ENCODE peak calls at places on chromosome 12, in six cellular contexts. S is osteoblast, I is OCI-LY7, N is nephron progenitor cell, J is neural progenitor cell, L is endothelial cell. Y is an unnamed sample.

GRCh38 chr12:116601524-116601923 is 42.3 kb downstream of the MAP1LC3B2 start:
- DNase-seq in L (no peak), N (no peak), I (no peak), S (no peak), J (no peak), Y (no peak)

GRCh38 chr12:92561543-92561899 is 141.3 kb upstream of the PLEKHG7 start:
- DNase-seq in I (no peak), S (no peak), J (no peak), L (no peak), N (no peak), Y (peak; percentile 92)

GRCh38 chr12:96130396-96131059 is 63.6 kb upstream of the ELK3 start:
- DNase-seq in S (no peak), N (no peak), I (no peak), J (no peak), L (no peak), Y (no peak)

GRCh38 chr12:102438047-102438822 is 42.1 kb downstream of the IGF1 start:
- DNase-seq in S (no peak), N (no peak), J (peak; percentile 12), L (no peak), I (no peak), Y (peak; percentile 29)

GRCh38 chr12:60257063-60257462 is 661.2 kb downstream of the SLC16A7 start:
- DNase-seq in J (peak; percentile 21), L (no peak), S (no peak), I (no peak), N (no peak), Y (peak; percentile 68)

GRCh38 chr12:24268663-24269186 is 319.3 kb upstream of the SOX5 start:
- DNase-seq in S (no peak), L (no peak), N (no peak), J (no peak), I (no peak), Y (peak; percentile 0)

GRCh38 chr12:90126125-90126524 is 417.5 kb upstream of the ATP2B1 start:
- DNase-seq in N (no peak), I (no peak), J (no peak), L (no peak), S (no peak), Y (no peak)

GRCh38 chr12:12549426-12549825 is 13.2 kb downstream of the DUSP16 start:
- DNase-seq in S (no peak), J (no peak), I (no peak), L (no peak), N (no peak), Y (no peak)

GRCh38 chr12:14157129-14157747 is 175.8 kb upstream of the GRIN2B start:
- DNase-seq in J (no peak), N (no peak), I (peak; percentile 99), S (no peak), L (no peak), Y (no peak)

DNA sequence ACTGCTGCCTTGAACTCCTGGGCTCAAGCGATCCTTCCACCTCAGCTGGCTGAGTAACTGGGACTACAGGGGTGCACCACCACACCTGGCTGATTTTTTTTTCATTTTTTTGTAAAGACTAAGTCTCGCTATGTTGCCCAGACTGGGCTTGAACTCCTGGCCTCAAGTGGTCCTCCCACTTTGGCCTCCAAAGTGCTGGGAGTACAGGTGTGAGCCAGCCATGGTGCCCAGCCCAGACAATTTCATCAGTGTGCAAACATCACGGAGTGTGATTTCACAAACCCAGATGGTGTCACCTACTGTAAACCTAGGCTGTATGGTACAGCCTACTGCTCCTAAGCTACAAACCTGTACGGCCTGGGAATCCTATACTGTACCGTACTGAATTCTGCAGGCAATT is 6.9 kb upstream of the BCL7A start:
- DNase-seq in J (no peak), S (no peak), N (no peak), I (no peak), L (no peak), Y (no peak)
- TF ChIP-seq CTCF in J (no peak), S (no peak), N (no peak), I (no peak), L (no peak), Y (no peak)

DNA sequence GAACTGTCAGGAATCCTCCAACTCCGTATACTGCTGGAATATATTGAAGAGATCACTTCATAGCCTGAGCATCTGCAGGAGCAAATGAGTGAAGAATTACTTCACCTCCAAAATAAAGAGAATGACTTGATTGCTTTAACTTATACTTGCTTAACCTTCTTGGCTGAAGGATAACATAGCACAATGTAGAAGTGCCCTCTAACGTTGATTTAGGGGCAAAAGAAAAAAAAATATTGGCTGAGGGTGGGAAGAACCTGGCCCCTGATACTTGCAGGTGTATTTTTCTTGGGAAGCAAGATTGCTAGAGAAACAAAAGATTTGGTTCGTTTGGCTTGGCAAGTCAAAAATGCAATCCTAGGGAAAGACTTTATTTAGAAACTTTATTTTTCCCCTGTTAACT is 272.7 kb upstream of the FAR2 start:
- DNase-seq in S (no peak), N (no peak), J (no peak), L (no peak), I (no peak), Y (no peak)
- TF ChIP-seq CTCF in S (no peak), N (no peak), J (no peak), L (no peak), I (no peak), Y (no peak)

GRCh38 chr12:6960291-6961277 is 9.4 kb downstream of the PTPN6 start:
- DNase-seq in N (no peak), I (peak; percentile 68), S (no peak), J (peak; percentile 33), L (no peak), Y (peak; percentile 48)
- TF ChIP-seq CTCF in N (no peak), I (peak; percentile 37), S (peak; percentile 22), J (peak; percentile 27), L (no peak), Y (no peak)

DNA sequence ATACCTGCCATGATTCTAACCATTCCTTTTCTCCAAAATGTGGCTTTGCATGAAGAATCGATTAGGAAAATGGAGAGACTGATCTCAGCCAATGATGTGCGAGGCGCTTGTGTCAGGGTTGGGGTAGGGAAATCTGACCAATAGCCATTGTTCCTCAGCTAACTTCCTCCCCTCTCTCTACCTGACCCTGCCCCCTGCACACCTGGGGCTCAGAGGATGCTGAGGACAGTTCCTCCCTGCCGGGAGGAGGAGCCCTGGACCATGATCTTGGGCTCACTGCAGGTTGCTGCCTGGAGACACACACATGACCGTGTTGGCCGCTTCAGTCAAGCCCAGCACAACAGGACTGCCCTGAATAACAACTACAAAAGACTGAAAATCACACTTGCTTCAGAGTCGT is 119.8 kb upstream of the SFSWAP start:
- DNase-seq in N (no peak), J (no peak), S (peak; percentile 29), I (no peak), L (no peak), Y (no peak)
- TF ChIP-seq CTCF in N (no peak), J (no peak), S (no peak), I (no peak), L (no peak), Y (no peak)

GRCh38 chr12:54388214-54389138 is 3.9 kb upstream of the ZNF385A start:
- DNase-seq in J (no peak), L (no peak), N (no peak), S (peak; percentile 69), I (no peak), Y (no peak)

GRCh38 chr12:54384591-54385041 is at the start of gene ZNF385A:
- DNase-seq in J (no peak), L (no peak), N (no peak), S (peak; percentile 81), I (peak; percentile 67), Y (no peak)

GRCh38 chr12:54389139-54389508 is 4.6 kb upstream of the ZNF385A start:
- DNase-seq in N (no peak), S (no peak), I (no peak), J (no peak), L (no peak), Y (no peak)

GRCh38 chr12:54385251-54385914 is 850 bp upstream of the ZNF385A start:
- DNase-seq in S (peak; percentile 53), J (peak; percentile 68), N (no peak), I (peak; percentile 31), L (no peak), Y (no peak)

DNA sequence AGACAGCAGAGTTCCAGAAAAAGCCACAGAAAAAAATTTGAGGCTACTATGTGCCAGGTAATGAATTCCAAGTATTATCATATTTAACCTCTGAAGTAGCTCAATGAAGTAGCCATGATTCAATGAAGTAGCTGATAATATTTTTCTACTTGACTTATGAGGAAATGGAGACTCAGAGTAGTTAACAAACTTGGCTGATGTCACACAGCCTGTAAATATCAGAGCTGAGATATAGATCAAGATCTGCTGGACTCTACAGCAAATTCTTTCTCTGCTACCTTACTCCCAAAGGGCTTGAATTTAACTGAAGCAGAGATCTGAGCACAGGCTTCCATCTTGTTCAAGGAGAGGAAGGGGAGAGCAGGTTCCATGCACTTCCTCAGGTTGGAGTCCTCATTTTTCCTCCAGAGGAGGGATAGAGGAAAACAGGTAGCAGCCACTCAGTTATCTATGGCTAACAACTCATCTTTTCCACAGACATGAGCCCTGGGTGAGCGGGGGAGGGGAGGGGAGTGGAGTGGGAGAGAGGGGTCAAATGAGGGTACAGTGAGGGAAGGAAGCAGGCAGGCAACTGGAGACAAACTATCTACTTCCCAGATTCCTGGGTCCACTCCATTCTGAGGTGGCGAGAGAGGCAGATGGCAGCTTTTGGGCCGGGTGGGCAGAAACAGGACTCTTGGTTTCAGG is 2.4 kb upstream of the ZNF385A start:
- DNase-seq in J (no peak), I (no peak), S (peak; percentile 50), N (no peak), L (no peak), Y (no peak)
- TF ChIP-seq CTCF in J (no peak), I (no peak), S (no peak), N (no peak), L (no peak), Y (no peak)